ENCODE peak calls at places on chromosomes 6 and 20, in five cellular contexts. One of them, this sample, is unnamed.

GRCh38 chr6:39029156-39030011 is 19.2 kb upstream of the GLP1R start:
- DNase-seq in RWPE1: peak
- DNase-seq in lung microvascular endothelial cell: peak
- DNase-seq in effector memory CD4-positive, alpha-beta T cell: no peak
- DNase-seq in right cardiac atrium: peak
- DNase-seq in this sample: peak

GRCh38 chr6:5036309-5036708 is 32.5 kb upstream of the RPP40 start:
- DNase-seq in RWPE1: peak
- DNase-seq in lung microvascular endothelial cell: no peak
- DNase-seq in effector memory CD4-positive, alpha-beta T cell: no peak
- DNase-seq in right cardiac atrium: no peak
- DNase-seq in this sample: no peak

GRCh38 chr6:39279539-39279938 is 34.7 kb downstream of the KCNK17 start:
- DNase-seq in RWPE1: no peak
- DNase-seq in lung microvascular endothelial cell: no peak
- DNase-seq in effector memory CD4-positive, alpha-beta T cell: no peak
- DNase-seq in right cardiac atrium: no peak
- DNase-seq in this sample: no peak

GRCh38 chr6:129730477-129731165 is 20.6 kb upstream of the ARHGAP18 start:
- DNase-seq in RWPE1: peak
- DNase-seq in lung microvascular endothelial cell: peak
- DNase-seq in effector memory CD4-positive, alpha-beta T cell: no peak
- DNase-seq in right cardiac atrium: no peak
- DNase-seq in this sample: no peak

GRCh38 chr20:23588434-23589403 is 17.0 kb downstream of the CST9 start:
- DNase-seq in RWPE1: no peak
- DNase-seq in lung microvascular endothelial cell: no peak
- DNase-seq in effector memory CD4-positive, alpha-beta T cell: no peak
- DNase-seq in right cardiac atrium: no peak
- DNase-seq in this sample: no peak

GRCh38 chr6:131199568-131200272 is 64.5 kb downstream of the AKAP7 start:
- DNase-seq in RWPE1: peak
- DNase-seq in lung microvascular endothelial cell: peak
- DNase-seq in effector memory CD4-positive, alpha-beta T cell: peak
- DNase-seq in right cardiac atrium: no peak
- DNase-seq in this sample: peak

GRCh38 chr6:45310118-45310788 is 17.9 kb upstream of the RUNX2 start:
- DNase-seq in RWPE1: no peak
- DNase-seq in lung microvascular endothelial cell: no peak
- DNase-seq in effector memory CD4-positive, alpha-beta T cell: no peak
- DNase-seq in right cardiac atrium: no peak
- DNase-seq in this sample: no peak

GRCh38 chr6:143822584-143823024 is 20.5 kb upstream of the LTV1 start:
- DNase-seq in RWPE1: no peak
- DNase-seq in lung microvascular endothelial cell: no peak
- DNase-seq in effector memory CD4-positive, alpha-beta T cell: no peak
- DNase-seq in right cardiac atrium: no peak
- DNase-seq in this sample: no peak

GRCh38 chr20:38609828-38610227 is 8.2 kb downstream of the ARHGAP40 start:
- DNase-seq in RWPE1: no peak
- DNase-seq in lung microvascular endothelial cell: no peak
- DNase-seq in effector memory CD4-positive, alpha-beta T cell: no peak
- DNase-seq in right cardiac atrium: no peak
- DNase-seq in this sample: no peak

GRCh38 chr20:58893355-58894151 is 41.0 kb downstream of the GNAS start:
- DNase-seq in RWPE1: no peak
- DNase-seq in lung microvascular endothelial cell: no peak
- DNase-seq in effector memory CD4-positive, alpha-beta T cell: no peak
- DNase-seq in right cardiac atrium: no peak
- DNase-seq in this sample: no peak

GRCh38 chr6:39312912-39313525 is 1.2 kb downstream of the KCNK17 start:
- DNase-seq in RWPE1: no peak
- DNase-seq in lung microvascular endothelial cell: no peak
- DNase-seq in effector memory CD4-positive, alpha-beta T cell: no peak
- DNase-seq in right cardiac atrium: peak
- DNase-seq in this sample: no peak

GRCh38 chr6:48315051-48315719 is 204.2 kb upstream of the PTCHD4 start:
- DNase-seq in RWPE1: no peak
- DNase-seq in lung microvascular endothelial cell: no peak
- DNase-seq in effector memory CD4-positive, alpha-beta T cell: no peak
- DNase-seq in right cardiac atrium: no peak
- DNase-seq in this sample: no peak

GRCh38 chr20:57384953-57385761 is 6.0 kb upstream of the RBM38 start:
- DNase-seq in RWPE1: no peak
- DNase-seq in lung microvascular endothelial cell: no peak
- DNase-seq in effector memory CD4-positive, alpha-beta T cell: no peak
- DNase-seq in right cardiac atrium: peak
- DNase-seq in this sample: no peak

GRCh38 chr6:31267504-31268371 is 4.2 kb downstream of the HLA-C start:
- DNase-seq in RWPE1: no peak
- DNase-seq in lung microvascular endothelial cell: no peak
- DNase-seq in effector memory CD4-positive, alpha-beta T cell: no peak
- DNase-seq in right cardiac atrium: no peak
- DNase-seq in this sample: no peak

GRCh38 chr6:151549790-151550189 is 56.0 kb downstream of the CCDC170 start:
- DNase-seq in RWPE1: no peak
- DNase-seq in lung microvascular endothelial cell: no peak
- DNase-seq in effector memory CD4-positive, alpha-beta T cell: no peak
- DNase-seq in right cardiac atrium: no peak
- DNase-seq in this sample: no peak

GRCh38 chr6:144678844-144679243 is 393.7 kb downstream of the UTRN start:
- DNase-seq in RWPE1: no peak
- DNase-seq in lung microvascular endothelial cell: peak
- DNase-seq in effector memory CD4-positive, alpha-beta T cell: no peak
- DNase-seq in right cardiac atrium: no peak
- DNase-seq in this sample: no peak

GRCh38 chr20:31670371-31671228 is 32.9 kb downstream of the COX4I2 start:
- DNase-seq in RWPE1: no peak
- DNase-seq in lung microvascular endothelial cell: no peak
- DNase-seq in effector memory CD4-positive, alpha-beta T cell: no peak
- DNase-seq in right cardiac atrium: peak
- DNase-seq in this sample: no peak

GRCh38 chr20:4814696-4815252 is 93.1 kb downstream of the PRND start:
- DNase-seq in RWPE1: no peak
- DNase-seq in lung microvascular endothelial cell: no peak
- DNase-seq in effector memory CD4-positive, alpha-beta T cell: peak
- DNase-seq in right cardiac atrium: no peak
- DNase-seq in this sample: no peak

GRCh38 chr20:2217857-2218529 is 77.8 kb upstream of the TGM3 start:
- DNase-seq in RWPE1: no peak
- DNase-seq in lung microvascular endothelial cell: peak
- DNase-seq in effector memory CD4-positive, alpha-beta T cell: no peak
- DNase-seq in right cardiac atrium: no peak
- DNase-seq in this sample: no peak

GRCh38 chr6:9168669-9169068 is 733.3 kb upstream of the SLC35B3 start:
- DNase-seq in RWPE1: peak
- DNase-seq in lung microvascular endothelial cell: no peak
- DNase-seq in effector memory CD4-positive, alpha-beta T cell: no peak
- DNase-seq in right cardiac atrium: no peak
- DNase-seq in this sample: no peak

GRCh38 chr6:9224539-9224938 is 789.2 kb upstream of the SLC35B3 start:
- DNase-seq in RWPE1: no peak
- DNase-seq in lung microvascular endothelial cell: no peak
- DNase-seq in effector memory CD4-positive, alpha-beta T cell: no peak
- DNase-seq in right cardiac atrium: no peak
- DNase-seq in this sample: no peak

GRCh38 chr6:114619621-114620020 is 276.8 kb upstream of the HS3ST5 start:
- DNase-seq in RWPE1: no peak
- DNase-seq in lung microvascular endothelial cell: no peak
- DNase-seq in effector memory CD4-positive, alpha-beta T cell: no peak
- DNase-seq in right cardiac atrium: no peak
- DNase-seq in this sample: no peak

GRCh38 chr6:137165375-137166246 is 7.8 kb downstream of the IL22RA2 start:
- DNase-seq in RWPE1: peak
- DNase-seq in lung microvascular endothelial cell: peak
- DNase-seq in effector memory CD4-positive, alpha-beta T cell: peak
- DNase-seq in right cardiac atrium: peak
- DNase-seq in this sample: no peak

GRCh38 chr20:62219992-62220665 is at the start of gene HRH3:
- DNase-seq in RWPE1: peak
- DNase-seq in lung microvascular endothelial cell: peak
- DNase-seq in effector memory CD4-positive, alpha-beta T cell: peak
- DNase-seq in right cardiac atrium: peak
- DNase-seq in this sample: peak

GRCh38 chr6:151620179-151620578 is 126.4 kb downstream of the CCDC170 start:
- DNase-seq in RWPE1: no peak
- DNase-seq in lung microvascular endothelial cell: no peak
- DNase-seq in effector memory CD4-positive, alpha-beta T cell: no peak
- DNase-seq in right cardiac atrium: no peak
- DNase-seq in this sample: no peak

GRCh38 chr6:80969439-80969838 is 783.0 kb downstream of the TENT5A start:
- DNase-seq in RWPE1: no peak
- DNase-seq in lung microvascular endothelial cell: no peak
- DNase-seq in effector memory CD4-positive, alpha-beta T cell: no peak
- DNase-seq in right cardiac atrium: no peak
- DNase-seq in this sample: no peak